ENCODE peak calls at places on chromosomes 16 and 17, in four cellular contexts. Y is GM12878, G is K562, V is HepG2. M is an unnamed sample.

GRCh38 chr16:72612271-72612670 is 435.7 kb downstream of the ZFHX3 start:
- DNase-seq in G (no peak), V (no peak), Y (no peak), M (no peak)

GRCh38 chr16:84503751-84504395 is 586 bp downstream of the MEAK7 start:
- DNase-seq in V (no peak), Y (no peak), G (no peak), M (peak)

GRCh38 chr17:64950871-64951270 is 31.6 kb upstream of the LRRC37A3 start:
- DNase-seq in V (no peak), Y (no peak), G (no peak), M (no peak)

GRCh38 chr16:56603589-56603988 is 4.8 kb upstream of the MT2A start:
- DNase-seq in G (no peak), V (peak), Y (no peak), M (peak)

GRCh38 chr16:20903116-20903888 is 2.7 kb downstream of the LYRM1 start:
- DNase-seq in V (no peak), G (no peak), Y (no peak), M (no peak)

GRCh38 chr16:80144191-80144590 is 396.6 kb upstream of the DYNLRB2 start:
- DNase-seq in V (no peak), G (no peak), Y (peak), M (no peak)

GRCh38 chr16:89314357-89314756 is 96.9 kb downstream of the ZNF778 start:
- DNase-seq in V (no peak), G (no peak), Y (no peak), M (no peak)

GRCh38 chr16:83995756-83996155 is 27.7 kb downstream of the NECAB2 start:
- DNase-seq in Y (no peak), V (no peak), G (peak), M (peak)

GRCh38 chr16:81482329-81483063 is 37.9 kb downstream of the CMIP start:
- DNase-seq in Y (no peak), G (peak), V (no peak), M (no peak)

GRCh38 chr17:48392836-48393235 is 37.2 kb downstream of the SKAP1 start:
- DNase-seq in V (no peak), Y (no peak), G (no peak), M (no peak)

GRCh38 chr17:77681820-77682219 is 276.7 kb upstream of the TNRC6C start:
- DNase-seq in G (no peak), Y (no peak), V (no peak), M (no peak)

GRCh38 chr17:6306820-6307219 is 128.1 kb downstream of the AIPL1 start:
- DNase-seq in Y (no peak), V (no peak), G (no peak), M (no peak)

GRCh38 chr17:36755586-36755985 is 154.2 kb downstream of the MRM1 start:
- DNase-seq in V (peak), Y (no peak), G (peak), M (peak)

GRCh38 chr16:54070944-54071343 is 215.6 kb downstream of the IRX3 start:
- DNase-seq in Y (peak), V (no peak), G (no peak), M (no peak)

GRCh38 chr17:17140590-17140980 is 65.5 kb downstream of the PLD6 start:
- DNase-seq in V (no peak), Y (no peak), G (peak), M (no peak)

GRCh38 chr17:4198995-4199394 is 56.0 kb downstream of the CYB5D2 start:
- DNase-seq in V (no peak), G (no peak), Y (no peak), M (no peak)

GRCh38 chr17:4194796-4195195 is 51.8 kb downstream of the CYB5D2 start:
- DNase-seq in G (no peak), Y (no peak), V (no peak), M (no peak)

GRCh38 chr17:4201231-4201630 is 58.2 kb downstream of the CYB5D2 start:
- DNase-seq in Y (no peak), V (no peak), G (no peak), M (no peak)

GRCh38 chr17:4199818-4200402 is 56.9 kb downstream of the CYB5D2 start:
- DNase-seq in G (peak), Y (no peak), V (peak), M (peak)

GRCh38 chr17:4195306-4195705 is 52.3 kb downstream of the CYB5D2 start:
- DNase-seq in Y (no peak), G (no peak), V (no peak), M (no peak)
- TF ChIP-seq NR2C2 in Y (no peak), G (no peak), V (no peak), M (no peak)

DNA sequence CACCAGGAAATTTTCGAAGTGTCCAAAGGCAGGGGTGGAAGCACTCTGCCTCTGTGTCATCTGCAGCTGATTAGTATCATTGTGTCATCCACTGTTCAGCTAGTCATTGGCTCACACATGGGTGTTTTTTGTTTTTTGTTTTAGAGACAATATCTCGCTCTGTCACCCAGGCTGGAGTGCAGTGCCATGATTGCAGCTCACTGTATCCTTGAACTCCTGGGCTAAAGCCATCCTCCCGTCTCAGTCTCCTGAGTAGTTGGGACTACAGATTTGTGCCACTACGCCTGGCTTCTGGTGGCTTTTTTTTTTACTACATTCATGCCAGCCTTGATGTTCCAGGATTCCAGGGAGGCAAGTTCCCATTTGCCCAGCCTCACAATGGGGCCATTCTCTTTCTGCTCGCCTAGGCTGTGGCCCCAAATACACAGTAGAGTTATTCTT is 32.5 kb upstream of the MYO18A start:
- DNase-seq in V (peak), G (no peak), Y (no peak), M (no peak)
- TF ChIP-seq NR2C2 in V (no peak), G (no peak), Y (no peak), M (no peak)

GRCh38 chr16:27651299-27651698 is 101.4 kb downstream of the KATNIP start:
- DNase-seq in G (no peak), V (no peak), Y (no peak), M (no peak)

GRCh38 chr16:27650073-27650701 is 100.2 kb downstream of the KATNIP start:
- DNase-seq in Y (no peak), V (no peak), G (no peak), M (no peak)

GRCh38 chr16:27646811-27647210 is 96.9 kb downstream of the KATNIP start:
- DNase-seq in G (no peak), V (no peak), Y (no peak), M (no peak)

GRCh38 chr16:27644165-27644564 is 94.2 kb downstream of the KATNIP start:
- DNase-seq in V (no peak), G (no peak), Y (no peak), M (no peak)

DNA sequence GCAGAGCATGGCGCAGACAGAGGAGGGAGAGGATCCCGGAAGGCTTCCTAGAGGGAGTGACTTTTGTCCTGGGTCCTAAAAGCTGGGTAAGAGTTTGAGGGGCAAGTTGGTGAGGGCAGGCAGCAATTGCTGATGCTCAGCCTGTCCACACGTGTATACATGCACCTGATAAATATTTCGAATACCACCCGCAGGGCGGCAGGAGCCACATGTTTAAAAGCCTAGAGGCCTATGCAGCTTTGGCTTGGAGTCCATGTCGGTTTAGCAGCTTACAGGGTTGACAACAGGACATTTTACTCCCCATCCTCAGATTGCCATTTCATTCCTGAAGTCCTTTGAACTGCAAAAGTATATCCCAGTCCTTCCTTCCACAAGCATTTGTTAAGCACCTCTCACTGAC is 99.1 kb downstream of the KATNIP start:
- DNase-seq in V (no peak), Y (no peak), G (no peak), M (no peak)
- TF ChIP-seq NR2C2 in V (no peak), Y (no peak), G (no peak), M (no peak)

DNA sequence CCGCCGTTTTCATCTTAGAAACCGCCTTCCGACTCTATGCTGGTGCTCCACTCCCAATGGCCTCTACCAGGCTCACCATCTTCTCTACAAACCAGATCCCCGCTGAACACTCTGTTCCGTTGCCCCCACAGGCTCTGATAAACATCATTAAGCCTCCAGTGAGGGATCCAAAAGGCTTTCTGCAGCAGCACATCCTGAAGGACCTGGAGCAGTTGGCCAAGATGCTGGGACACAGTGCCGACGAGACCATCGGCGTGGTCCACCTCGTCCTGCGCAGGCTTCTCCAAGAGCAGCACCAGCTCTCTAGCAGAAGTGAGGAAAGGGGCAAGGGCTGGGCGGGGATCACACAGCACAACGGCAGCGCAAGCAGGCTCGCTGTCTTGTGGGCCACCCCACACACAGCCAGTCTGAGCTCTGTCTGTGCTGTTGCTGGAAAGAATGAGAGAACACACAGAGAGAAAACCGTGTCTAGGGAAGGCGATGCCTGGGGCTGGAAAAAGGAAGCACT is 33.5 kb upstream of the ENDOV start:
- DNase-seq in V (no peak), Y (no peak), G (no peak), M (no peak)
- TF ChIP-seq NR2C2 in V (no peak), Y (no peak), G (no peak), M (no peak)

GRCh38 chr16:30637952-30638351 is 12.8 kb upstream of the PRR14 start:
- DNase-seq in G (no peak), V (peak), Y (no peak), M (no peak)
- TF ChIP-seq NR2C2 in G (no peak), V (no peak), Y (no peak), M (no peak)

DNA sequence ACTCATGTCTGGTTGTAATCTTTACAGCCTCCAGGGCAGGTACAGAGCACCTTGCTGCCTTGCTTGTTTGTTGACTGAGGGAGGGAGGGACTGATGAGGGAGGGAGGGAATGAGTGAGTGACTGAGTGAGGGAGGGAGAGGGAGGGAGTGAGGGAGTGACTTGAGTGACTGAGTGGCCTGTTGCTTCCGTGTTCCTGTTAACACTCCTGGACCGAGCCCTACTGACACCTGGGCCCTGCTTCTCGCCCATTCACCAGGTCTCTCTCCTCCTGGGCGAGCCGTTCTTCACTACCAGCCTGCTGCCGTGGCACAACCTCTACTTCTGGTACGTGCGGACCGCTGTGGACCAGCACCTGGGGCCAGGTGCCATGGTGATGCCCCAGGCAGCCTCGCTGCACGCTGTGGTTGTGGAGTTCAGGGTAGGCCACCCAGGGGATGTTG is 41.2 kb downstream of the PRMT7 start:
- DNase-seq in Y (no peak), G (no peak), V (no peak), M (no peak)
- TF ChIP-seq NR2C2 in Y (no peak), G (no peak), V (no peak), M (no peak)

GRCh38 chr17:28524476-28525415 is 18.6 kb downstream of the FOXN1 start:
- DNase-seq in G (no peak), Y (no peak), V (peak), M (no peak)
- TF ChIP-seq NR2C2 in G (no peak), Y (no peak), V (no peak), M (no peak)

GRCh38 chr16:67773569-67774456 is 32.5 kb downstream of the RANBP10 start:
- DNase-seq in V (peak), Y (no peak), G (peak), M (no peak)
- TF ChIP-seq NR2C2 in V (peak), Y (no peak), G (peak), M (no peak)

DNA sequence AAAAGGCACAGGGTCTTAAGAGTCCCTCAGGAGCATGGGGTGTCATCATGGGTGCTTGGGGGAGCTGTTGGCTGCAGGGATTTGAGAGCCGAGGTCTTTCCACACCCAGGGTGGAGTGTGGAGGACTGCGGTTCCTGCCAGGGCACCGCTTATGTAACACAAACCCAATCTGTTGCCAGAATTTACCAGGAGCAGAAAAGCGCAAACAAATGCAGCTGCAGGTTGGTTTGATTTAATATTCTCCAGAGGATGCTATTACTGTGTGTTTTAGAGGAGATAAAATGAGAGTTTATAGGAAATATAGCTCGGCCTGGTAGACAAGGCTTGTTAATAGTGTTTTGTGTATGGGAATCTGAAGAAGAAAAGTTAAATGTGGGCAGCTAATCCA is 174.5 kb downstream of the KATNIP start:
- DNase-seq in Y (no peak), G (no peak), V (no peak), M (no peak)
- TF ChIP-seq NR2C2 in Y (no peak), G (no peak), V (no peak), M (no peak)